ENCODE peak calls at places on chromosome 12, in four cellular contexts. O, V, M and X are unnamed samples.

GRCh38 chr12:120261951-120262851 is 3.3 kb downstream of the PXN start:
- DNase-seq in O (peak), V (no peak), M (no peak), X (no peak)

GRCh38 chr12:107377596-107378385 is 284.4 kb upstream of the CRY1 start:
- DNase-seq in O (no peak), V (no peak), M (no peak), X (no peak)

GRCh38 chr12:83660727-83661126 is 974.0 kb downstream of the TMTC2 start:
- DNase-seq in O (no peak), V (no peak), M (no peak), X (no peak)

GRCh38 chr12:106417926-106418910 is 60.7 kb downstream of the POLR3B start:
- DNase-seq in O (peak), V (no peak), M (no peak), X (no peak)

GRCh38 chr12:50017047-50017446 is 8.2 kb downstream of the RACGAP1 start:
- DNase-seq in O (peak), V (peak), M (no peak), X (peak)

GRCh38 chr12:43847427-43847826 is 11.5 kb downstream of the TMEM117 start:
- DNase-seq in O (peak), V (no peak), M (no peak), X (no peak)

GRCh38 chr12:70692681-70693288 is 55.6 kb upstream of the PTPRB start:
- DNase-seq in O (peak), V (no peak), M (no peak), X (no peak)

GRCh38 chr12:110741795-110742717 is 635 bp downstream of the PPP1CC start:
- DNase-seq in O (peak), V (no peak), M (peak), X (no peak)

GRCh38 chr12:13087766-13088165 is 15.7 kb downstream of the GSG1 start:
- DNase-seq in O (no peak), V (no peak), M (no peak), X (no peak)

GRCh38 chr12:94180558-94181296 is 32.4 kb downstream of the PLXNC1 start:
- DNase-seq in O (no peak), V (peak), M (no peak), X (peak)

GRCh38 chr12:111355181-111355925 is 13.5 kb downstream of the PHETA1 start:
- DNase-seq in O (no peak), V (no peak), M (no peak), X (no peak)

GRCh38 chr12:124829708-124830304 is 33.9 kb downstream of the SCARB1 start:
- DNase-seq in O (no peak), V (no peak), M (no peak), X (no peak)

GRCh38 chr12:31749024-31749704 is 20.3 kb upstream of the AMN1 start:
- DNase-seq in O (peak), V (peak), M (no peak), X (peak)

GRCh38 chr12:79161249-79161934 is 296.8 kb downstream of the SYT1 start:
- DNase-seq in O (no peak), V (no peak), M (no peak), X (no peak)

GRCh38 chr12:51070004-51070403 is 13.4 kb downstream of the CSRNP2 start:
- DNase-seq in O (peak), V (peak), M (no peak), X (no peak)

GRCh38 chr12:79055926-79056674 is 191.5 kb downstream of the SYT1 start:
- DNase-seq in O (peak), V (no peak), M (no peak), X (no peak)

GRCh38 chr12:113186033-113186365 is 478 bp downstream of the RITA1 start:
- DNase-seq in O (peak), V (no peak), M (no peak), X (no peak)

GRCh38 chr12:106519587-106519986 is 63.2 kb upstream of the RFX4 start:
- DNase-seq in O (peak), V (no peak), M (no peak), X (no peak)

GRCh38 chr12:65668981-65669695 is 155.1 kb upstream of the HMGA2 start:
- DNase-seq in O (peak), V (no peak), M (no peak), X (no peak)

GRCh38 chr12:132200800-132201199 is 56.5 kb downstream of the NOC4L start:
- DNase-seq in O (no peak), V (no peak), M (no peak), X (no peak)

DNA sequence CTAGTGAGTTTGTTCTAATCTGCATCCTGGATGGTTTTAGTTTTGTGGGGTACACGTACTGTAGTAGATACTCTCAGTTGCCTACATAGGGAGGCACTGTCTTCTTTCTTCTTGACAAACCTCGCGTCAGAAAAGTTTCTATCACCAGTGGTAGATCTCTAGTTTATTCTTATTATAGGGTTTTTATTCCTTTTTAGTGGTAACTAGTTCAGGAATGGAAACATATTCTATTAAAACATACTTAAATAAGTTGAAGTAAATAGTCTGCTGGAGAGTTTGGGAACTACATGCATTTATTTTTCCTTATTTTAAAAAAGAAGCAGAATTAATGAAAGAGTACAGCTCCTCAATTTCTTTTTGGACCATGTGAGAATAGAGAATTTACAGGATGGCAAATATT is 33.6 kb upstream of the OR9K2 start:
- DNase-seq in O (no peak), V (no peak), M (no peak), X (no peak)
- TF ChIP-seq CTCF in O (no peak), V (no peak), M (peak), X (peak)

DNA sequence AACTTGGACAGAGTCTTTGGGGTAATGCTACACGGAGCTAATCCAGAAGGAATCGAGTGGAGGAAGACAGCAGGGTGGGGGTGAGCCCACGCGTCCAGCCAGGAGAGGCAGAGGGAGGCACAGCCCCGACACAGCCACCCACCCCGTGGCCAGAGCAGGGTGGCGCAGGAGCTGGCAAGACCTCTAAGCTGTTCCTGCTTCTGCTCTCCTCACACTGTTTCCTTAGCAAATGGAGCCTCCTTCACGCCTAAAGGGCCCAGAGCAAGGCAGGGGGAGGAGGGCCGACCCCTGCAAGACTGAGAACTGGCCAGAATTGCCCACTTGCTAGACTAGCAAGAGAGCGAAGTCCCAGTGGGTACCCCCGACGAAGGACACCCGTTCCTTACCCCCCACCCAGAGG is 91.5 kb downstream of the FBXL14 start:
- DNase-seq in O (no peak), V (no peak), M (no peak), X (no peak)
- TF ChIP-seq CTCF in O (no peak), V (no peak), M (no peak), X (no peak)

GRCh38 chr12:127559349-127560040 is 707.5 kb upstream of the TMEM132C start:
- DNase-seq in O (peak), V (peak), M (peak), X (no peak)
- TF ChIP-seq CTCF in O (peak), V (no peak), M (no peak), X (no peak)

DNA sequence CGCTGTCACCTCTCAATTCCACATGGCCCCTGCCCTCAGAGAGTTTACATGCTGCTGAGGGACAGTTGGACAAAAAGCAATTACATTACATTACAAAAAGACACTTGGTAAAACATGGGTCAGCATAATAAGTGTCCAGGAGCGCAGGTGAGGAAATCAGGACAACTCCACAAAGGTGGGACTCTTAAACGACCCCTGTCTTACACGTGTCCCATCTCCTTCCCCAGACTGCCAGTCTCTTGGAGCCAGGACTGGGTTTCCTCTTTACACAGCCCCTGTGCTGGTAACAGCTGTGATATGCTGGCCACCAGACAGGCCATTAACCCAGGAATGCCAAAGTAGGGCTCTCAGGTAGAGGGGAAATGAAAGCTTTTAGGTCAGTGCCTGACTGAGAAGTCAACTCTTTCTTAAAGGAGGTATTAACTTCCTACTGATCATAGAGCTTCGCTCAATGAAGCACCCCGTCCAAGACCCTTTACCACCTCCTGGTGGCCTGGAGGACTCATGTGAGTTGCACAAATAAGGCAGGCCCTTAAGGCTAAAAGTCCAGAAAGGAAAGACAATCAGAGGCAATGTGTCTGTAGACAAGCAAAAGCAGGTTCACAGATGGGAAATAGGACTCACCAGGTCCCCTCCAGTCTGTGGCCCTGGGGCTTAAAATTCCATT is 55.5 kb downstream of the ANO2 start:
- DNase-seq in O (peak), V (no peak), M (no peak), X (no peak)
- TF ChIP-seq CTCF in O (no peak), V (no peak), M (no peak), X (no peak)

DNA sequence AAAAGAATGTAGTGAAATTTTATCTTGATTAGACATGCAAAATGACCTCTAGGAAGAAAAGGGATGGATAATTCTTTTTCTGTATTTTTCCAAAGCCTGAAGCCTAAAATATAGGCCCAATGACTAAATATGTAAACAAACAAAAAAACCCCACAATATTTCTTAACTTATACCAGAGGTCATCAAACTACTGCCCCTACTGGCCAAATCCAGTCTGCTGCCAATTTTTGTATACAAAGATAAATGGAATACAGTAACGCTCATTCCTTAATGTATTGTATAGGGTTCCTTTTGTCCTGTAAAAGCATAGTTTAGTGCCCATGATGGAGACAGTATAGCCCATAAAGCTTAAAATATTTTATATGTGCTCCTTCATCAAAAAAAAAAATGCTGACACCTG is 145.7 kb upstream of the ALG10 start:
- DNase-seq in O (no peak), V (no peak), M (no peak), X (no peak)
- TF ChIP-seq CTCF in O (no peak), V (no peak), M (peak), X (no peak)